ENCODE peak calls at places on chromosomes 6 and 20, in seven cellular contexts. Q is H9, B is neural progenitor cell, C is GM23338, A is PC-9, T is fibroblast of lung, Y is GM12878. W is an unnamed sample.

GRCh38 chr20:60928341-60928740 is 323.7 kb upstream of the CDH4 start:
- DNase-seq in Q (no peak), B (no peak), C (no peak), A (no peak), T (no peak), Y (no peak), W (no peak)

GRCh38 chr6:113082691-113083090 is 735.6 kb downstream of the RFPL4B start:
- DNase-seq in Q (no peak), B (no peak), C (peak; percentile 10), A (no peak), T (peak; percentile 85), Y (no peak), W (no peak)

GRCh38 chr20:39070484-39071231 is 108.5 kb downstream of the DHX35 start:
- DNase-seq in Q (no peak), B (no peak), C (no peak), A (no peak), T (peak; percentile 21), Y (no peak), W (no peak)

GRCh38 chr6:87718662-87719433 is 16.8 kb upstream of the AKIRIN2 start:
- DNase-seq in Q (no peak), B (no peak), C (no peak), A (no peak), T (peak; percentile 43), Y (no peak), W (no peak)

GRCh38 chr20:50295762-50296449 is 105.3 kb downstream of the CEBPB start:
- DNase-seq in Q (no peak), B (no peak), C (no peak), A (peak; percentile 52), T (no peak), Y (no peak), W (no peak)

GRCh38 chr20:51497542-51498467 is 44.7 kb downstream of the NFATC2 start:
- DNase-seq in Q (no peak), B (no peak), C (no peak), A (no peak), T (no peak), Y (peak; percentile 26), W (peak; percentile 75)

GRCh38 chr20:57380081-57380750 is 11.0 kb upstream of the RBM38 start:
- DNase-seq in Q (no peak), B (no peak), C (no peak), A (no peak), T (no peak), Y (no peak), W (no peak)

GRCh38 chr6:37615564-37616340 is 81.9 kb downstream of the MDGA1 start:
- DNase-seq in Q (no peak), B (no peak), C (no peak), A (no peak), T (no peak), Y (no peak), W (no peak)

GRCh38 chr6:167683028-167683862 is 143.5 kb upstream of the AFDN start:
- DNase-seq in Q (no peak), B (no peak), C (no peak), A (peak; percentile 12), T (peak; percentile 22), Y (no peak), W (no peak)

GRCh38 chr20:21519136-21519584 is 5.3 kb upstream of the NKX2-2 start:
- DNase-seq in Q (peak; percentile 27), B (peak; percentile 78), C (peak; percentile 46), A (no peak), T (no peak), Y (no peak), W (no peak)
- H4K20me1 ChIP-seq in Q (no peaks in the 10 kb centered on the region), B (peaks cover 99% of the 10 kb centered on the region), C (peaks cover 11% of the 10 kb centered on the region), A (no peaks in the 10 kb centered on the region), T (no peaks in the 10 kb centered on the region), Y (no peaks in the 10 kb centered on the region), W (no peaks in the 10 kb centered on the region)

GRCh38 chr6:111855775-111856174 is 17.5 kb downstream of the FYN start:
- DNase-seq in Q (no peak), B (no peak), C (no peak), A (no peak), T (no peak), Y (no peak), W (no peak)
- H4K20me1 ChIP-seq in Q (no peaks in the 10 kb centered on the region), B (peaks cover 55% of the 10 kb centered on the region), C (peaks cover 4% of the 10 kb centered on the region), A (peaks cover 9% of the 10 kb centered on the region), T (peaks cover 3% of the 10 kb centered on the region), Y (peaks cover 4% of the 10 kb centered on the region), W (no peaks in the 10 kb centered on the region)

GRCh38 chr6:42394151-42394550 is 57.6 kb downstream of the TRERF1 start:
- DNase-seq in Q (no peak), B (no peak), C (no peak), A (no peak), T (no peak), Y (no peak), W (no peak)

GRCh38 chr6:42393339-42393738 is 58.4 kb downstream of the TRERF1 start:
- DNase-seq in Q (no peak), B (no peak), C (no peak), A (no peak), T (no peak), Y (no peak), W (no peak)

GRCh38 chr6:42394881-42395620 is 56.7 kb downstream of the TRERF1 start:
- DNase-seq in Q (no peak), B (no peak), C (no peak), A (no peak), T (no peak), Y (no peak), W (peak; percentile 64)

GRCh38 chr6:42400031-42400760 is 51.5 kb downstream of the TRERF1 start:
- DNase-seq in Q (no peak), B (no peak), C (no peak), A (no peak), T (no peak), Y (no peak), W (no peak)

GRCh38 chr6:42396720-42397119 is 55.0 kb downstream of the TRERF1 start:
- DNase-seq in Q (peak; percentile 38), B (no peak), C (peak; percentile 62), A (no peak), T (no peak), Y (no peak), W (peak; percentile 84)
- H4K20me1 ChIP-seq in Q (peaks cover 2% of the 10 kb centered on the region), B (peaks cover 68% of the 10 kb centered on the region), C (peaks cover 85% of the 10 kb centered on the region), A (no peaks in the 10 kb centered on the region), T (no peaks in the 10 kb centered on the region), Y (peaks cover 4% of the 10 kb centered on the region), W (no peaks in the 10 kb centered on the region)

GRCh38 chr20:34047010-34047687 is 53.4 kb downstream of the RALY start:
- DNase-seq in Q (no peak), B (no peak), C (no peak), A (no peak), T (no peak), Y (no peak), W (no peak)
- H4K20me1 ChIP-seq in Q (no peaks in the 10 kb centered on the region), B (peaks cover 88% of the 10 kb centered on the region), C (peaks cover 64% of the 10 kb centered on the region), A (peaks cover 61% of the 10 kb centered on the region), T (no peaks in the 10 kb centered on the region), Y (peaks cover 7% of the 10 kb centered on the region), W (no peaks in the 10 kb centered on the region)

GRCh38 chr6:33633084-33633461 is 12.0 kb downstream of the ITPR3 start:
- DNase-seq in Q (no peak), B (no peak), C (no peak), A (no peak), T (no peak), Y (no peak), W (no peak)

GRCh38 chr6:33633462-33634158 is 12.5 kb downstream of the ITPR3 start:
- DNase-seq in Q (peak; percentile 65), B (peak; percentile 83), C (peak; percentile 72), A (peak; percentile 69), T (peak; percentile 62), Y (no peak), W (peak; percentile 71)

GRCh38 chr6:33634986-33635385 is 13.9 kb downstream of the ITPR3 start:
- DNase-seq in Q (no peak), B (no peak), C (no peak), A (no peak), T (no peak), Y (no peak), W (no peak)

GRCh38 chr6:33632603-33633039 is 11.5 kb downstream of the ITPR3 start:
- DNase-seq in Q (peak; percentile 94), B (peak; percentile 87), C (peak; percentile 95), A (no peak), T (no peak), Y (no peak), W (peak; percentile 80)

GRCh38 chr6:33634203-33634727 is 13.1 kb downstream of the ITPR3 start:
- DNase-seq in Q (no peak), B (peak; percentile 63), C (no peak), A (no peak), T (no peak), Y (no peak), W (no peak)
- H4K20me1 ChIP-seq in Q (no peaks in the 10 kb centered on the region), B (peaks cover 4% of the 10 kb centered on the region), C (peaks cover 16% of the 10 kb centered on the region), A (peaks cover 53% of the 10 kb centered on the region), T (no peaks in the 10 kb centered on the region), Y (peaks cover 16% of the 10 kb centered on the region), W (peaks cover 32% of the 10 kb centered on the region)

GRCh38 chr6:156809446-156810178 is 32.4 kb downstream of the ARID1B start:
- DNase-seq in Q (no peak), B (no peak), C (no peak), A (no peak), T (no peak), Y (no peak), W (no peak)

GRCh38 chr6:156807028-156807427 is 29.9 kb downstream of the ARID1B start:
- DNase-seq in Q (no peak), B (no peak), C (peak; percentile 46), A (no peak), T (no peak), Y (no peak), W (peak; percentile 76)

GRCh38 chr6:156809034-156809433 is 31.9 kb downstream of the ARID1B start:
- DNase-seq in Q (no peak), B (no peak), C (no peak), A (no peak), T (peak; percentile 40), Y (peak; percentile 55), W (peak; percentile 83)

GRCh38 chr6:156808287-156808686 is 31.1 kb downstream of the ARID1B start:
- DNase-seq in Q (no peak), B (no peak), C (peak; percentile 49), A (no peak), T (peak; percentile 29), Y (no peak), W (peak; percentile 74)

DNA sequence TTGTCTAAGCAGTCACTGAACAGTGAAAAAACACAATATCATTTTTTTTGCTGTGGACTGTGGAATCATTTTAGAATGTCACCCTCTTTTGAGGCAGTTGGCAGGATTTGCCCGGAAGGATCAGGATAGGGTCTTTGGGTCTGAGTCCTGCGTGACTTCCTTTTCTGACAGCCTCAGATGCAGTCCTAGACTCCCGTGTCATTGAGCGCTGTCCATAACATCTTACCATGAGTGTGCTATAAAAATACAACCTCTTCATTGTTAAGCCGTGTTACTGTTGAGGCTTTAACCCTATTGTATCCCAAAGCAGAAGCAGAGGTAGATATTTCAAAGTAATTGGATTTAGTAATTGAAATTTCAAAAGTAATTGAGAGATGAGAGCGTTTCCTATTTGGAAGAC is 30.6 kb downstream of the ARID1B start:
- DNase-seq in Q (no peak), B (no peak), C (no peak), A (no peak), T (no peak), Y (no peak), W (no peak)
- H4K20me1 ChIP-seq in Q (no peaks in the 10 kb centered on the region), B (peaks cover 88% of the 10 kb centered on the region), C (peaks cover 37% of the 10 kb centered on the region), A (peaks cover 4% of the 10 kb centered on the region), T (no peaks in the 10 kb centered on the region), Y (no peaks in the 10 kb centered on the region), W (peaks cover 9% of the 10 kb centered on the region)

W was measured in Karpas-422.